ENCODE peak calls at places on chromosomes 2 and 18, in four cellular contexts. L, I, W and R are unnamed samples.

GRCh38 chr2:121390082-121390481 is 105.1 kb upstream of the TFCP2L1 start:
- DNase-seq in L (no peak), I (no peak), W (no peak), R (no peak)

GRCh38 chr2:43083710-43084698 is 142.4 kb downstream of the ZFP36L2 start:
- DNase-seq in L (no peak), I (no peak), W (no peak), R (no peak)

GRCh38 chr2:223044092-223044836 is 7.7 kb upstream of the KCNE4 start:
- DNase-seq in L (no peak), I (no peak), W (no peak), R (peak)

GRCh38 chr2:155033652-155034051 is 335.2 kb downstream of the KCNJ3 start:
- DNase-seq in L (no peak), I (no peak), W (no peak), R (no peak)

GRCh38 chr2:172513935-172514586 is 41.8 kb upstream of the PDK1 start:
- DNase-seq in L (peak), I (no peak), W (no peak), R (peak)

GRCh38 chr18:36432880-36433279 is 135.4 kb downstream of the FHOD3 start:
- DNase-seq in L (no peak), I (no peak), W (no peak), R (no peak)

GRCh38 chr2:167689444-167689843 is 558.0 kb downstream of the STK39 start:
- DNase-seq in L (no peak), I (no peak), W (no peak), R (peak)

GRCh38 chr2:74101574-74102300 is 46.0 kb downstream of the BOLA3 start:
- DNase-seq in L (no peak), I (no peak), W (no peak), R (no peak)

GRCh38 chr2:27078267-27079194 is at the start of gene EMILIN1:
- DNase-seq in L (no peak), I (no peak), W (no peak), R (peak)

GRCh38 chr2:204487447-204488229 is 57.6 kb upstream of the PARD3B start:
- DNase-seq in L (no peak), I (no peak), W (no peak), R (no peak)

GRCh38 chr18:58856881-58857280 is 7.8 kb upstream of the ZNF532 start:
- DNase-seq in L (no peak), I (no peak), W (no peak), R (no peak)

GRCh38 chr2:226661789-226662545 is 137.7 kb downstream of the IRS1 start:
- DNase-seq in L (no peak), I (no peak), W (no peak), R (no peak)

GRCh38 chr2:134080759-134081158 is 173.1 kb upstream of the MGAT5 start:
- DNase-seq in L (no peak), I (no peak), W (no peak), R (no peak)

GRCh38 chr2:120707816-120708215 is 27.9 kb upstream of the GLI2 start:
- DNase-seq in L (no peak), I (no peak), W (no peak), R (no peak)

GRCh38 chr18:45549296-45549695 is 66.0 kb upstream of the SLC14A2 start:
- DNase-seq in L (no peak), I (no peak), W (no peak), R (no peak)

GRCh38 chr2:42054657-42055430 is 7.0 kb downstream of the PKDCC start:
- DNase-seq in L (no peak), I (no peak), W (no peak), R (peak)

GRCh38 chr2:17911491-17912260 is 33.2 kb downstream of the KCNS3 start:
- DNase-seq in L (no peak), I (no peak), W (no peak), R (no peak)

GRCh38 chr2:6986251-6986893 is 69.2 kb downstream of the RNF144A start:
- DNase-seq in L (peak), I (no peak), W (no peak), R (no peak)

GRCh38 chr2:134713606-134714005 is 5.2 kb downstream of the TMEM163 start:
- DNase-seq in L (no peak), I (no peak), W (no peak), R (no peak)

GRCh38 chr2:36450466-36451196 is 95.1 kb downstream of the CRIM1 start:
- DNase-seq in L (no peak), I (no peak), W (no peak), R (no peak)

GRCh38 chr2:237122214-237122666 is 36.6 kb downstream of the COPS8 start:
- DNase-seq in L (peak), I (no peak), W (peak), R (peak)

GRCh38 chr2:102114290-102114721 is 28.2 kb upstream of the IL1R1 start:
- DNase-seq in L (no peak), I (peak), W (no peak), R (no peak)

GRCh38 chr2:179264238-179265081 is at the start of gene SESTD1:
- DNase-seq in L (peak), I (no peak), W (peak), R (peak)

GRCh38 chr2:163670929-163671328 is 64.9 kb downstream of the FIGN start:
- DNase-seq in L (no peak), I (no peak), W (no peak), R (no peak)

GRCh38 chr2:24049485-24050021 is at the start of gene FKBP1B:
- DNase-seq in L (no peak), I (no peak), W (peak), R (peak)

GRCh38 chr2:27431395-27431794 is 3.0 kb downstream of the NRBP1 start:
- DNase-seq in L (no peak), I (no peak), W (no peak), R (no peak)

GRCh38 chr18:59057969-59058368 is 81.7 kb upstream of the SEC11C start:
- DNase-seq in L (no peak), I (no peak), W (no peak), R (no peak)

GRCh38 chr2:160498147-160498546 is 4.5 kb upstream of the RBMS1 start:
- DNase-seq in L (no peak), I (no peak), W (no peak), R (no peak)

GRCh38 chr2:99722726-99723125 is 232.9 kb upstream of the REV1 start:
- DNase-seq in L (no peak), I (no peak), W (no peak), R (no peak)
- TF ChIP-seq SPI1 in L (no peak), I (no peak), W (no peak), R (no peak)

GRCh38 chr18:74507120-74507881 is 11.1 kb downstream of the CNDP2 start:
- DNase-seq in L (no peak), I (no peak), W (no peak), R (no peak)

GRCh38 chr18:74508366-74508765 is 12.2 kb downstream of the CNDP2 start:
- DNase-seq in L (no peak), I (no peak), W (no peak), R (no peak)

GRCh38 chr18:74507927-74508326 is 11.8 kb downstream of the CNDP2 start:
- DNase-seq in L (no peak), I (no peak), W (no peak), R (no peak)

GRCh38 chr18:74509856-74510769 is 13.9 kb downstream of the CNDP2 start:
- DNase-seq in L (no peak), I (no peak), W (no peak), R (no peak)

GRCh38 chr18:74508821-74509225 is 12.7 kb downstream of the CNDP2 start:
- DNase-seq in L (no peak), I (no peak), W (no peak), R (no peak)
- TF ChIP-seq SPI1 in L (no peak), I (no peak), W (no peak), R (no peak)

DNA sequence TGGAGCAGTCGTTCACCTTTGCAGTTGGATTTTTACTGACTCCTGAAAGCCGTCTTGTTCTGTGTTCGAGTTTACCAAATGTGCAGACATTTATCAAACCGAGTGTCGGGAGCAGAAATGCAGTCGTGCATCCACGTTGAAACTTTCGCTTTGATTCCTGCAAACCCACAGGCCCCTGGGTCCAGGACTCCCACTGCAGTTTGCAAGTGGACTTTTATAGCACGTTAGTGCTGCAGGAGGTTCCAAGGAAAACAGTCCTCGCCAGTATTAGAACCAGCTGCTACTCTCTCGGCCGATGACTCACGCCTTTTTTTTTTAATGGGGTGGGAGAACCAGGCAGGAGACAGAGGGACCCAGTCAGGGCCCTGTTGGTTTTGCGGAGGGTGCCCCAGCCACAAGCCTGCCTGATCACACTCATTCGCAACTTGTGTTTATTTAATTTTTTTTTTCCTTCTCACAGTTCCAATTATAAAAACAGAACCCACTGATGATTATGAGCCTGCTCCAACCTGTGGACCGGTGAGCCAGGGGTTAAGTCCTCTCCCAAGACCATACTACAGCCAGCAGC is 90.1 kb downstream of the NFATC1 start:
- DNase-seq in L (no peak), I (no peak), W (no peak), R (no peak)
- TF ChIP-seq SPI1 in L (no peak), I (no peak), W (no peak), R (no peak)

GRCh38 chr2:184154438-184154837 is 443.9 kb upstream of the ZNF804A start:
- DNase-seq in L (no peak), I (no peak), W (no peak), R (no peak)
- TF ChIP-seq SPI1 in L (no peak), I (no peak), W (no peak), R (no peak)